ENCODE peak calls at places on chromosome X, in five cellular contexts. E, I, R, W and Y are unnamed samples.

GRCh38 chrX:63506320-63506719 is 155.2 kb upstream of the SPIN4 start:
- DNase-seq in R (no peak), W (no peak), I (no peak), E (no peak), Y (no peak)

GRCh38 chrX:70769659-70770232 is 138.8 kb downstream of the TEX11 start:
- DNase-seq in W (no peak), R (peak; percentile 9), E (no peak), I (no peak), Y (no peak)

GRCh38 chrX:22060451-22060940 is 28.4 kb downstream of the PHEX start:
- DNase-seq in W (no peak), E (no peak), R (no peak), I (no peak), Y (no peak)

GRCh38 chrX:11970935-11971334 is 167.3 kb upstream of the FRMPD4 start:
- DNase-seq in R (no peak), W (no peak), I (no peak), E (no peak), Y (no peak)

GRCh38 chrX:118062817-118063615 is 53.6 kb downstream of the KLHL13 start:
- DNase-seq in E (no peak), W (no peak), R (no peak), I (no peak), Y (no peak)

GRCh38 chrX:84487365-84488353 is 14.6 kb downstream of the HDX start:
- DNase-seq in I (no peak), W (no peak), E (no peak), R (no peak), Y (no peak)

GRCh38 chrX:32137525-32137924 is 1065.7 kb upstream of the FTHL17 start:
- DNase-seq in I (no peak), W (peak; percentile 2), E (no peak), R (no peak), Y (no peak)

GRCh38 chrX:44580466-44580865 is 37.8 kb upstream of the FUNDC1 start:
- DNase-seq in W (no peak), I (no peak), E (no peak), R (no peak), Y (no peak)

GRCh38 chrX:148310402-148311200 is 189.8 kb upstream of the AFF2 start:
- DNase-seq in W (no peak), R (no peak), I (no peak), E (no peak), Y (no peak)

GRCh38 chrX:132218100-132218807 is 993 bp downstream of the RAP2C start:
- DNase-seq in W (peak; percentile 79), R (peak; percentile 92), E (peak; percentile 68), I (peak; percentile 81), Y (peak; percentile 81)

GRCh38 chrX:40746536-40746935 is 11.2 kb upstream of the MED14 start:
- DNase-seq in W (no peak), E (no peak), R (no peak), I (no peak), Y (no peak)

GRCh38 chrX:77431227-77431626 is 16.0 kb upstream of the FGF16 start:
- DNase-seq in E (no peak), R (no peak), W (no peak), I (peak; percentile 39), Y (no peak)

GRCh38 chrX:21412883-21413282 is 38.7 kb downstream of the CNKSR2 start:
- DNase-seq in I (no peak), W (no peak), R (no peak), E (no peak), Y (no peak)

GRCh38 chrX:40037367-40037766 is 60.4 kb downstream of the BCOR start:
- DNase-seq in E (no peak), R (no peak), W (no peak), I (no peak), Y (no peak)

GRCh38 chrX:127708155-127708554 is 344.0 kb downstream of the ACTRT1 start:
- DNase-seq in R (no peak), E (no peak), I (no peak), W (peak; percentile 2), Y (no peak)

GRCh38 chrX:9525511-9526248 is 60.8 kb downstream of the TBL1X start:
- DNase-seq in E (no peak), I (no peak), W (peak; percentile 26), R (no peak), Y (no peak)

GRCh38 chrX:53580742-53581504 is 105.6 kb downstream of the HUWE1 start:
- DNase-seq in W (no peak), R (no peak), I (no peak), E (no peak), Y (no peak)

DNA sequence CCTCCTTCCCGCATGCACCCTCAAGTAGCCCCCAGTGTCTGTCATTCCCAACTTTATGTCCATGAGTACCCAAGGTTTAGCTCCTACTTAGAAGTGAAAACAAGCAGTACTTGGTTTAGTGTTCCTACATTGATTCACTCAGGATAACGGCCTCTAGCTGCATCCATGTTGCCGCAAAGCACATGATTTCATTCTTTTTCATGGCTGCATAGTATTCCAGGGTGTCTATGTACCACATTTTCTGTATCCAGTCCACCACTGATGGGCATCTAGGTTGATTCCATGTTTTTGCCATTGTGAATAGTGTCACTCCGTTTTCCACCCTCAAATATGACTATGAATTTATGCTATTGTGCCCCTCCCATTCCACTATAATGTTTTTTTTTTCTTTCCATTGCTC is 130.5 kb upstream of the MXRA5 start:
- DNase-seq in R (no peak), I (no peak), W (no peak), E (no peak), Y (no peak)
- TF ChIP-seq CTCF in R (no peak), I (no peak), W (no peak), E (no peak), Y (no peak)

GRCh38 chrX:30573125-30573524 is 4.4 kb downstream of the TASL start:
- DNase-seq in R (no peak), E (no peak), I (no peak), W (no peak), Y (no peak)

GRCh38 chrX:30576881-30577280 is 685 bp downstream of the TASL start:
- DNase-seq in E (no peak), W (no peak), I (no peak), R (no peak), Y (no peak)

GRCh38 chrX:30572678-30573077 is 4.9 kb downstream of the TASL start:
- DNase-seq in R (no peak), W (no peak), I (no peak), E (no peak), Y (no peak)

GRCh38 chrX:30580641-30581040 is 3.1 kb upstream of the TASL start:
- DNase-seq in E (no peak), R (no peak), I (no peak), W (no peak), Y (no peak)

DNA sequence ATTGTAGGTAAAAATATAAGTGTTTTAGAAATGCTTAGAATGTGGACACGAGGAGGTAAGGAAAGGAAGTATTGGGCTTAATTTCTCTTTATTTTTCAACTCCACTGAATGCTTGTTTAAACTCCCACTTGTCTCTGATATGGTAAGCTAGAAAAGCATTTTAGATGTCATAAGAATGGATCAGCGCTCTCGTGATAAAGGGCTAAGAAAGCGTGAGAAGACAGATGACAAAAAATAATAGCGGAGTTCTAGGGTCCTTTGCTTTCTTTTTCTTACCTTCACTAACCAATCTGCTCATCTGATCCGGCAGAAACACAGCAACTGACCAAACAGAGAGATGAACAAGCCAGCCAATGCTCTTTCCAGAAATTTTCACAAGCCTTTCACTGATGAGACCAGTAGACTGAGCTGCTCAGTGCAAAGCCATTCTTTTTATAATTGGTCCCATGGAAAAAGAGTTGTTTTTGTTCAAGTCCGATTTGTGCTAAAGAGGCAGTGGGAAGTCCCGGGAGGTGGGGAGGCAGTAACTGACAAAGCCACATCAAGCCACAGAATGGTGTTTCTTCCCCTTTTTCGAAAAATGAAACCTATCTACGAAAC is at the start of gene TASL:
- DNase-seq in R (no peak), W (no peak), I (no peak), E (no peak), Y (no peak)
- TF ChIP-seq POLR2A in R (no peak), W (no peak), I (no peak), E (no peak), Y (no peak)

DNA sequence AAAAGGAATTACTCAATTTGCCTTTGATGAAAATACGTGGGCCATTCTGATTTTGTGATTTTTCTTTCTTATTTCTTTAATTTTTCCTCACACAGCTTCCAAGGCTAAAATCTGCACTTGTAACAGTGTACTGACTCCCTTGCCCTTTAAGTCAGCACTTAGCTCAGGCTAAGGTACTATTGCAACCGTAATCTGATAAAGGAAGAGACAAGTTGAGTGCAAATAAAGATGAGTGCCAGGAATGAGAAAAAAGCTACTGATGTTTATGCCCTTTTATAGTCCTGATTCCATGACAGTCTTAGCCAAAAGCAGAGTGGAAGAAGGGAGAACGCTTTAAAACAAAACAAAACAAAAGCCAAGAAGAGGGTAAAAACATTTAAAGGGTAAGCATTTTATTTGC is 6.0 kb downstream of the DMD start:
- DNase-seq in I (no peak), W (no peak), E (no peak), R (no peak), Y (no peak)
- H3K27ac ChIP-seq in I (peak overlapping the region; percentile 91), W (no peak overlapping the region), E (peak overlapping the region; percentile 54), R (no peak overlapping the region), Y (no peak overlapping the region)

DNA sequence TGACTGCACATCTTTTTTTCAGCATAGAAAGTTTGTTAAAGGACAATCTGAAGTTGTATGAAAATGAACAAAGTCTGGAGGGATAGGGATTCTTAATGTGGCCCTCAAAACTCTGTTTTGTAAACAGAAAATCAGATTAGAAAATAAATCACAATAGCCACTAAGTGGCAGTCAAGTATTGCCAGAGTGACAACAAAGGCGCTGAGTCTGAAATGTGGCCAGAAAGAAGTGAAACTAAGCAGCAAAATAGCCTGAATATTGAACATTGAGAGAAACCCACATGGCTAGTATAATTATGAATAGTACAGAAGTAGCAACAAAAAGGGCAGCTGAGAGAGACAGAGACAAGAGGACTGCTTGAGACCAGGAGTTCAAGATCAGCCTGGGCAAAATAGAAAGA is 81.1 kb upstream of the CT45A1 start:
- DNase-seq in I (no peak), W (no peak), E (no peak), R (no peak), Y (no peak)
- TF ChIP-seq CTCF in I (no peak), W (no peak), E (no peak), R (no peak), Y (no peak)

GRCh38 chrX:130173190-130173895 is 1.6 kb downstream of the RAB33A start:
- DNase-seq in R (peak; percentile 86), I (peak; percentile 30), W (peak; percentile 11), E (no peak), Y (no peak)
- TF ChIP-seq POLR2A in R (peak; percentile 61), I (peak; percentile 19), W (no peak), E (no peak), Y (no peak)

GRCh38 chrX:17813277-17813676 is 47.8 kb downstream of the RAI2 start:
- DNase-seq in W (no peak), R (no peak), I (no peak), E (no peak), Y (no peak)

GRCh38 chrX:17812763-17813162 is 48.3 kb downstream of the RAI2 start:
- DNase-seq in R (peak; percentile 22), I (no peak), W (no peak), E (no peak), Y (no peak)

GRCh38 chrX:17814059-17814458 is 47.0 kb downstream of the RAI2 start:
- DNase-seq in I (no peak), E (no peak), W (no peak), R (no peak), Y (no peak)

GRCh38 chrX:17817242-17817641 is 43.9 kb downstream of the RAI2 start:
- DNase-seq in R (no peak), I (no peak), E (no peak), W (no peak), Y (no peak)

GRCh38 chrX:17814557-17814956 is 46.5 kb downstream of the RAI2 start:
- DNase-seq in I (no peak), E (no peak), W (no peak), R (no peak), Y (no peak)
- H3K27ac ChIP-seq in I (no peak overlapping the region), E (no peak overlapping the region), W (no peak overlapping the region), R (no peak overlapping the region), Y (peak overlapping the region; percentile 0)